ENCODE peak calls at places on chromosomes 13 and 19, in nine cellular contexts. G, T, U, N, R, M, E, L and Y are unnamed samples.

GRCh38 chr19:46925548-46925950 is 64.8 kb downstream of the ARHGAP35 start:
- DNase-seq in G (no peak), T (no peak), U (no peak), N (no peak), R (no peak), M (peak), E (no peak), L (no peak), Y (no peak)

GRCh38 chr19:1079566-1080111 is 12.7 kb downstream of the ARHGAP45 start:
- DNase-seq in G (no peak), T (no peak), U (no peak), N (no peak), R (no peak), M (no peak), E (no peak), L (no peak), Y (no peak)

GRCh38 chr13:94312511-94313191 is 166.8 kb downstream of the DCT start:
- DNase-seq in G (no peak), T (no peak), U (no peak), N (no peak), R (no peak), M (no peak), E (no peak), L (no peak), Y (no peak)

GRCh38 chr13:90420683-90421082 is 926.8 kb upstream of the MIR17HG start:
- DNase-seq in G (no peak), T (no peak), U (no peak), N (no peak), R (no peak), M (no peak), E (peak), L (no peak), Y (no peak)

GRCh38 chr13:44004881-44005280 is 125.2 kb downstream of the LACC1 start:
- DNase-seq in G (no peak), T (no peak), U (peak), N (no peak), R (no peak), M (no peak), E (peak), L (no peak), Y (no peak)

GRCh38 chr13:97194473-97194872 is 27.7 kb upstream of the MBNL2 start:
- DNase-seq in G (no peak), T (no peak), U (peak), N (no peak), R (peak), M (peak), E (peak), L (no peak), Y (peak)

GRCh38 chr13:67119481-67119883 is 110.7 kb downstream of the PCDH9 start:
- DNase-seq in G (no peak), T (no peak), U (peak), N (no peak), R (no peak), M (peak), E (peak), L (no peak), Y (no peak)

GRCh38 chr13:80337011-80337688 is 3.8 kb downstream of the SPRY2 start:
- DNase-seq in G (peak), T (no peak), U (peak), N (no peak), R (peak), M (peak), E (peak), L (no peak), Y (no peak)

GRCh38 chr19:19627716-19628498 is at the start of gene LPAR2:
- DNase-seq in G (peak), T (peak), U (no peak), N (no peak), R (no peak), M (peak), E (peak), L (peak), Y (no peak)

GRCh38 chr19:5828661-5829566 is 10.6 kb downstream of the FUT6 start:
- DNase-seq in G (no peak), T (peak), U (no peak), N (no peak), R (no peak), M (no peak), E (peak), L (no peak), Y (no peak)

GRCh38 chr19:10007366-10007765 is 2.9 kb downstream of the COL5A3 start:
- DNase-seq in G (no peak), T (no peak), U (no peak), N (no peak), R (no peak), M (no peak), E (no peak), L (no peak), Y (no peak)

GRCh38 chr13:99657848-99658265 is 156.6 kb downstream of the TM9SF2 start:
- DNase-seq in G (peak), T (no peak), U (no peak), N (no peak), R (peak), M (no peak), E (peak), L (no peak), Y (no peak)

GRCh38 chr19:46474211-46474610 is 2.8 kb upstream of the PNMA8A start:
- DNase-seq in G (no peak), T (no peak), U (no peak), N (no peak), R (no peak), M (no peak), E (no peak), L (no peak), Y (no peak)

GRCh38 chr13:31209172-31209818 is 9.5 kb downstream of the B3GLCT start:
- DNase-seq in G (no peak), T (no peak), U (no peak), N (no peak), R (no peak), M (no peak), E (peak), L (no peak), Y (no peak)

GRCh38 chr13:76527041-76527440 is 359.2 kb downstream of the KCTD12 start:
- DNase-seq in G (no peak), T (no peak), U (no peak), N (no peak), R (no peak), M (no peak), E (no peak), L (no peak), Y (no peak)

GRCh38 chr19:5006201-5006600 is 37.3 kb downstream of the KDM4B start:
- DNase-seq in G (no peak), T (no peak), U (no peak), N (no peak), R (no peak), M (no peak), E (peak), L (no peak), Y (no peak)

GRCh38 chr19:14097532-14098151 is 7.1 kb upstream of the SAMD1 start:
- DNase-seq in G (no peak), T (no peak), U (no peak), N (no peak), R (no peak), M (peak), E (no peak), L (no peak), Y (no peak)

GRCh38 chr19:17309198-17309961 is at the start of gene DDA1:
- DNase-seq in G (peak), T (peak), U (peak), N (peak), R (peak), M (peak), E (peak), L (peak), Y (peak)

GRCh38 chr13:22915442-22916082 is 265.2 kb upstream of the SGCG start:
- DNase-seq in G (peak), T (no peak), U (no peak), N (no peak), R (no peak), M (peak), E (peak), L (no peak), Y (peak)

GRCh38 chr13:97259787-97260641 is 37.9 kb downstream of the MBNL2 start:
- DNase-seq in G (no peak), T (no peak), U (no peak), N (no peak), R (peak), M (peak), E (peak), L (no peak), Y (no peak)

GRCh38 chr13:109494955-109495354 is 291.4 kb downstream of the IRS2 start:
- DNase-seq in G (no peak), T (no peak), U (no peak), N (no peak), R (peak), M (no peak), E (peak), L (no peak), Y (no peak)

GRCh38 chr13:49693191-49693733 is 2.0 kb upstream of the EBPL start:
- DNase-seq in G (no peak), T (no peak), U (no peak), N (no peak), R (no peak), M (no peak), E (peak), L (no peak), Y (no peak)

GRCh38 chr19:13806728-13807127 is 11.5 kb downstream of the ZSWIM4 start:
- DNase-seq in G (no peak), T (no peak), U (no peak), N (no peak), R (no peak), M (no peak), E (no peak), L (no peak), Y (no peak)

GRCh38 chr19:33400856-33401682 is 27.6 kb downstream of the CEBPG start:
- DNase-seq in G (no peak), T (no peak), U (no peak), N (no peak), R (no peak), M (no peak), E (no peak), L (no peak), Y (no peak)

GRCh38 chr13:31631071-31631470 is 108.3 kb upstream of the RXFP2 start:
- DNase-seq in G (no peak), T (no peak), U (no peak), N (no peak), R (no peak), M (no peak), E (peak), L (no peak), Y (no peak)

GRCh38 chr13:27463500-27463899 is 13.1 kb upstream of the MTIF3 start:
- DNase-seq in G (no peak), T (no peak), U (no peak), N (no peak), R (no peak), M (no peak), E (no peak), L (no peak), Y (no peak)

GRCh38 chr19:50334741-50335421 is 5.7 kb upstream of the KCNC3 start:
- DNase-seq in G (no peak), T (no peak), U (no peak), N (no peak), R (no peak), M (no peak), E (no peak), L (no peak), Y (no peak)

GRCh38 chr19:31119951-31120690 is 229.1 kb downstream of the TSHZ3 start:
- DNase-seq in G (no peak), T (no peak), U (no peak), N (no peak), R (no peak), M (no peak), E (peak), L (no peak), Y (no peak)

GRCh38 chr19:8069116-8069973 is 16.8 kb downstream of the CCL25 start:
- DNase-seq in G (peak), T (no peak), U (peak), N (no peak), R (no peak), M (no peak), E (no peak), L (no peak), Y (peak)